ENCODE peak calls at places on chromosomes 11 and 22, in nine cellular contexts. A, F, J, D, N, L, Z, T and K are unnamed samples.

GRCh38 chr22:33111491-33111890 is 53.3 kb upstream of the SYN3 start:
- DNase-seq in A (no peak), F (no peak), J (no peak), D (no peak), N (no peak), L (no peak), Z (no peak), T (no peak), K (no peak)

GRCh38 chr11:662689-663274 is 25.7 kb downstream of the DRD4 start:
- DNase-seq in A (peak; percentile 74), F (peak; percentile 66), J (peak; percentile 63), D (no peak), N (peak; percentile 47), L (peak; percentile 7), Z (no peak), T (peak; percentile 70), K (peak; percentile 59)

GRCh38 chr22:43884600-43885318 is 7.1 kb downstream of the PNPLA5 start:
- DNase-seq in A (peak; percentile 52), F (peak; percentile 81), J (peak; percentile 76), D (peak; percentile 55), N (peak; percentile 31), L (no peak), Z (no peak), T (peak; percentile 48), K (peak; percentile 79)

GRCh38 chr22:24236656-24237055 is 8.2 kb downstream of the GGT5 start:
- DNase-seq in A (no peak), F (no peak), J (no peak), D (no peak), N (no peak), L (no peak), Z (peak; percentile 13), T (no peak), K (no peak)

GRCh38 chr11:116232364-116232801 is 540.4 kb downstream of the BUD13 start:
- DNase-seq in A (no peak), F (no peak), J (no peak), D (no peak), N (no peak), L (no peak), Z (no peak), T (no peak), K (peak; percentile 15)

GRCh38 chr11:12108875-12109453 is 1.4 kb upstream of the MICAL2 start:
- DNase-seq in A (no peak), F (no peak), J (no peak), D (no peak), N (no peak), L (no peak), Z (no peak), T (no peak), K (no peak)

GRCh38 chr22:44295406-44295805 is 17.3 kb downstream of the SHISAL1 start:
- DNase-seq in A (no peak), F (no peak), J (no peak), D (no peak), N (no peak), L (no peak), Z (no peak), T (no peak), K (no peak)

GRCh38 chr22:31080164-31080847 is 812 bp upstream of the SMTN start:
- DNase-seq in A (no peak), F (no peak), J (no peak), D (no peak), N (no peak), L (no peak), Z (no peak), T (no peak), K (no peak)

GRCh38 chr11:101576536-101576935 is 7.3 kb downstream of the TRPC6 start:
- DNase-seq in A (no peak), F (no peak), J (no peak), D (no peak), N (no peak), L (no peak), Z (no peak), T (no peak), K (no peak)

GRCh38 chr11:107198490-107199007 is 180.3 kb upstream of the GUCY1A2 start:
- DNase-seq in A (no peak), F (no peak), J (no peak), D (no peak), N (no peak), L (no peak), Z (no peak), T (no peak), K (no peak)

GRCh38 chr11:65809496-65809895 is 22.6 kb downstream of the OVOL1 start:
- DNase-seq in A (no peak), F (no peak), J (no peak), D (no peak), N (no peak), L (no peak), Z (no peak), T (no peak), K (no peak)

GRCh38 chr11:102005306-102005705 is 41.9 kb upstream of the CFAP300 start:
- DNase-seq in A (no peak), F (no peak), J (no peak), D (no peak), N (no peak), L (no peak), Z (no peak), T (no peak), K (no peak)

GRCh38 chr11:100890779-100891178 is 203.7 kb downstream of the ARHGAP42 start:
- DNase-seq in A (peak; percentile 89), F (no peak), J (no peak), D (no peak), N (peak; percentile 98), L (peak; percentile 94), Z (peak; percentile 83), T (no peak), K (no peak)

GRCh38 chr11:110712643-110713468 is 619 bp upstream of the ARHGAP20 start:
- DNase-seq in A (peak; percentile 69), F (peak; percentile 11), J (peak; percentile 38), D (no peak), N (peak; percentile 52), L (no peak), Z (no peak), T (no peak), K (peak; percentile 7)

DNA sequence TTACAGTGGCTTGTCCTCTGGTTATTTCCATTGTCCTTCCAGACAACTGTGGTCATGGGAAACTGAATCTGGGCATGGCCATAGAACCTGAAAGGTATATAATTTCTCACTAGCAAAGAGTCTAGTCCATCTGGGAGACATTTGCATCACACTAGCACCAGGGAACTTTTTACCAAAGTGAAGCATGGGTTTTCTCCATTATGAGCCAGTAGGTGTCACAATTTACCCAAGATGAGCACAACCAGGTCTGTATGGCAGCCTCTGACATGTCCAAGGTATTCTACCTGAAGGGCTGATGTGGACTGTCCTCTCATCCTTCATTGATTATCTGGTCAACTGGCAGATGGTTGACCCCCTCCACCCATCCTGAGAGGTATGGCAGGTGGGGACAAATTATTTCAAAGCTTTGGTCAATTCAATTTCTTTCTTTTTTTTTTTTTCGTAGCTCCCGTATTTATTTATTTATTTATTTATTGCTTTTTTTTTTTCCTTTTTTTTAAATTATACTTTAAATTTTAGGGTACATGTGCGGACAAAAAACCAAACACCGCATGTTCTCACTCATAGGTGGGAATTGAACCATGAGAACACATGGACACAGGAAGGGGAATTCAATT is 425.9 kb downstream of the TMEM135 start:
- DNase-seq in A (no peak), F (no peak), J (no peak), D (no peak), N (peak; percentile 36), L (no peak), Z (no peak), T (peak; percentile 51), K (no peak)
- TF ChIP-seq CTCF in A (peak; percentile 6), F (no peak), J (peak; percentile 23), D (no peak), N (peak; percentile 47), L (peak; percentile 51), Z (peak; percentile 57), T (no peak), K (peak; percentile 44)

DNA sequence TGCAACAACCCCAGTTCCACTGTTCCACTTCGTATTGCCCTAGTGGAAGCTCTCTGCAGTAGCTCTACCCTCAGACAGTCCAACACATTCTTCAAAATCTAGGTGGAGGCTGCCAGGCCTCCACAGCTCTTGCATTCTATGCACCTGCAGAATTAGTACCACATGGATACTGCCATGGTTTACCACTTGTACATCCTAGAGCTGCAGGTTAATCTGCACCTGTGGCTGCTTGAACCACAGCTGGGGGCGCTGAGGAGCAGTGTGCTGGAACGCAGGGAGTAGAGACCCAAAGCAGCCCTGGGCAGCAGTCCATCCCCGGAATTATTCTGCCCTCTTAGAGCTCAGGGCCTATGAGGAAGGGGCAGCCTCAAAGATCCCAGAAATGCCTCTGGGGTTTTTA is 4.3 kb upstream of the CTSC start:
- DNase-seq in A (no peak), F (no peak), J (no peak), D (no peak), N (no peak), L (no peak), Z (no peak), T (peak; percentile 6), K (peak; percentile 16)
- TF ChIP-seq CTCF in A (no peak), F (no peak), J (no peak), D (no peak), N (no peak), L (no peak), Z (no peak), T (no peak), K (peak; percentile 12)

GRCh38 chr11:128553662-128554392 is 33.5 kb downstream of the ETS1 start:
- DNase-seq in A (peak; percentile 88), F (no peak), J (no peak), D (no peak), N (peak; percentile 32), L (no peak), Z (no peak), T (peak; percentile 6), K (no peak)
- TF ChIP-seq CTCF in A (peak; percentile 18), F (no peak), J (no peak), D (no peak), N (no peak), L (peak; percentile 29), Z (peak; percentile 13), T (no peak), K (no peak)

DNA sequence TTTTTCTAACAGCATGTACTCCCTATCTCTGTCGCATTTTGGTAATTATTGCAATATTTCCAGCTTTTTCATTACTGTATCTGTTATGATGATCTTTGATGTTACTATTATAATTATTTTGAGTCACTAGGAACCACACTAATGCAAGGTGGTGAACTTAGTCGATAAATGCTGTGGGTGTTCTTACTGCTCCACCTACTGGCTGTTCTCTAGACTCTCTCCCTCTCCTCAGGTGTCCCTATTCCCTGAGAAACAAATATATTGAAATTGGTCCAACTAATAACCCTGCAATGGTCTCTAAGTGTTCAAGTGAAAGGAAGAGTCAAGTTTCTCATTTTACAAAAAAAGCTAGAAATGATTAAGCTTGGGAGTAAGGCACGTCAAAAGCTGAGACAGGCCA is 10.5 kb downstream of the ARL14EP start:
- DNase-seq in A (peak; percentile 27), F (no peak), J (no peak), D (no peak), N (no peak), L (no peak), Z (no peak), T (peak; percentile 31), K (no peak)
- TF ChIP-seq CTCF in A (peak; percentile 54), F (peak; percentile 18), J (peak; percentile 43), D (no peak), N (peak; percentile 37), L (peak; percentile 51), Z (peak; percentile 57), T (peak; percentile 61), K (peak; percentile 49)

GRCh38 chr22:38755155-38755910 is 465 bp downstream of the SUN2 start:
- DNase-seq in A (peak; percentile 87), F (peak; percentile 77), J (peak; percentile 75), D (peak; percentile 90), N (peak; percentile 48), L (no peak), Z (no peak), T (peak; percentile 73), K (peak; percentile 72)
- TF ChIP-seq CTCF in A (no peak), F (no peak), J (no peak), D (no peak), N (peak; percentile 3), L (no peak), Z (no peak), T (no peak), K (no peak)